ENCODE peak calls at places on chromosomes 5 and 9, in five cellular contexts. One of them, this sample, is unnamed.

GRCh38 chr5:23260621-23261020 is 246.8 kb upstream of the PRDM9 start:
- DNase-seq in activated CD8-positive, alpha-beta memory T cell treated with anti-CD3 and anti-CD28 coated beads for 4 hours: no peak
- DNase-seq in occipital lobe: no peak
- DNase-seq in activated naive CD8-positive, alpha-beta T cell treated with anti-CD3 and anti-CD28 coated beads, Interleukin-2, amount 10 ng/mL, durations not matched to agents 7 days and 5 days: no peak
- DNase-seq in aorta: no peak
- DNase-seq in this sample: no peak

GRCh38 chr5:10702040-10702629 is 58.9 kb downstream of the DAP start:
- DNase-seq in activated CD8-positive, alpha-beta memory T cell treated with anti-CD3 and anti-CD28 coated beads for 4 hours: no peak
- DNase-seq in occipital lobe: no peak
- DNase-seq in activated naive CD8-positive, alpha-beta T cell treated with anti-CD3 and anti-CD28 coated beads, Interleukin-2, amount 10 ng/mL, durations not matched to agents 7 days and 5 days: no peak
- DNase-seq in aorta: no peak
- DNase-seq in this sample: no peak

GRCh38 chr9:92877531-92878430 is at the start of gene ZNF484:
- DNase-seq in activated CD8-positive, alpha-beta memory T cell treated with anti-CD3 and anti-CD28 coated beads for 4 hours: peak
- DNase-seq in occipital lobe: peak
- DNase-seq in activated naive CD8-positive, alpha-beta T cell treated with anti-CD3 and anti-CD28 coated beads, Interleukin-2, amount 10 ng/mL, durations not matched to agents 7 days and 5 days: peak
- DNase-seq in aorta: peak
- DNase-seq in this sample: peak

GRCh38 chr5:111551569-111552275 is 39.4 kb upstream of the STARD4 start:
- DNase-seq in activated CD8-positive, alpha-beta memory T cell treated with anti-CD3 and anti-CD28 coated beads for 4 hours: no peak
- DNase-seq in occipital lobe: no peak
- DNase-seq in activated naive CD8-positive, alpha-beta T cell treated with anti-CD3 and anti-CD28 coated beads, Interleukin-2, amount 10 ng/mL, durations not matched to agents 7 days and 5 days: no peak
- DNase-seq in aorta: no peak
- DNase-seq in this sample: no peak

GRCh38 chr9:133982971-133983720 is 9.0 kb downstream of the VAV2 start:
- DNase-seq in activated CD8-positive, alpha-beta memory T cell treated with anti-CD3 and anti-CD28 coated beads for 4 hours: no peak
- DNase-seq in occipital lobe: no peak
- DNase-seq in activated naive CD8-positive, alpha-beta T cell treated with anti-CD3 and anti-CD28 coated beads, Interleukin-2, amount 10 ng/mL, durations not matched to agents 7 days and 5 days: no peak
- DNase-seq in aorta: peak
- DNase-seq in this sample: no peak

GRCh38 chr5:93402451-93402850 is 178.6 kb downstream of the NR2F1-AS1 start:
- DNase-seq in activated CD8-positive, alpha-beta memory T cell treated with anti-CD3 and anti-CD28 coated beads for 4 hours: no peak
- DNase-seq in occipital lobe: no peak
- DNase-seq in activated naive CD8-positive, alpha-beta T cell treated with anti-CD3 and anti-CD28 coated beads, Interleukin-2, amount 10 ng/mL, durations not matched to agents 7 days and 5 days: no peak
- DNase-seq in aorta: no peak
- DNase-seq in this sample: no peak

GRCh38 chr5:91443028-91443427 is 59.9 kb upstream of the ARRDC3 start:
- DNase-seq in activated CD8-positive, alpha-beta memory T cell treated with anti-CD3 and anti-CD28 coated beads for 4 hours: no peak
- DNase-seq in occipital lobe: no peak
- DNase-seq in activated naive CD8-positive, alpha-beta T cell treated with anti-CD3 and anti-CD28 coated beads, Interleukin-2, amount 10 ng/mL, durations not matched to agents 7 days and 5 days: no peak
- DNase-seq in aorta: no peak
- DNase-seq in this sample: no peak

GRCh38 chr5:111999286-111999685 is 242.3 kb upstream of the NREP start:
- DNase-seq in activated CD8-positive, alpha-beta memory T cell treated with anti-CD3 and anti-CD28 coated beads for 4 hours: no peak
- DNase-seq in occipital lobe: no peak
- DNase-seq in activated naive CD8-positive, alpha-beta T cell treated with anti-CD3 and anti-CD28 coated beads, Interleukin-2, amount 10 ng/mL, durations not matched to agents 7 days and 5 days: no peak
- DNase-seq in aorta: no peak
- DNase-seq in this sample: no peak

GRCh38 chr5:6466975-6467567 is 18.4 kb downstream of the UBE2QL1 start:
- DNase-seq in activated CD8-positive, alpha-beta memory T cell treated with anti-CD3 and anti-CD28 coated beads for 4 hours: no peak
- DNase-seq in occipital lobe: no peak
- DNase-seq in activated naive CD8-positive, alpha-beta T cell treated with anti-CD3 and anti-CD28 coated beads, Interleukin-2, amount 10 ng/mL, durations not matched to agents 7 days and 5 days: no peak
- DNase-seq in aorta: no peak
- DNase-seq in this sample: no peak

GRCh38 chr9:111925017-111925770 is 28.6 kb downstream of the UGCG start:
- DNase-seq in activated CD8-positive, alpha-beta memory T cell treated with anti-CD3 and anti-CD28 coated beads for 4 hours: no peak
- DNase-seq in occipital lobe: no peak
- DNase-seq in activated naive CD8-positive, alpha-beta T cell treated with anti-CD3 and anti-CD28 coated beads, Interleukin-2, amount 10 ng/mL, durations not matched to agents 7 days and 5 days: no peak
- DNase-seq in aorta: no peak
- DNase-seq in this sample: no peak

GRCh38 chr9:81183763-81184162 is 505.6 kb downstream of the TLE1 start:
- DNase-seq in activated CD8-positive, alpha-beta memory T cell treated with anti-CD3 and anti-CD28 coated beads for 4 hours: no peak
- DNase-seq in occipital lobe: no peak
- DNase-seq in activated naive CD8-positive, alpha-beta T cell treated with anti-CD3 and anti-CD28 coated beads, Interleukin-2, amount 10 ng/mL, durations not matched to agents 7 days and 5 days: no peak
- DNase-seq in aorta: no peak
- DNase-seq in this sample: no peak

GRCh38 chr5:62729662-62730061 is 151.0 kb downstream of the LRRC70 start:
- DNase-seq in activated CD8-positive, alpha-beta memory T cell treated with anti-CD3 and anti-CD28 coated beads for 4 hours: no peak
- DNase-seq in occipital lobe: no peak
- DNase-seq in activated naive CD8-positive, alpha-beta T cell treated with anti-CD3 and anti-CD28 coated beads, Interleukin-2, amount 10 ng/mL, durations not matched to agents 7 days and 5 days: no peak
- DNase-seq in aorta: no peak
- DNase-seq in this sample: no peak

GRCh38 chr9:22103650-22104575 is 94.8 kb upstream of the CDKN2B start:
- DNase-seq in activated CD8-positive, alpha-beta memory T cell treated with anti-CD3 and anti-CD28 coated beads for 4 hours: no peak
- DNase-seq in occipital lobe: no peak
- DNase-seq in activated naive CD8-positive, alpha-beta T cell treated with anti-CD3 and anti-CD28 coated beads, Interleukin-2, amount 10 ng/mL, durations not matched to agents 7 days and 5 days: no peak
- DNase-seq in aorta: no peak
- DNase-seq in this sample: no peak

GRCh38 chr5:177600458-177601018 is 606 bp downstream of the B4GALT7 start:
- DNase-seq in activated CD8-positive, alpha-beta memory T cell treated with anti-CD3 and anti-CD28 coated beads for 4 hours: no peak
- DNase-seq in occipital lobe: no peak
- DNase-seq in activated naive CD8-positive, alpha-beta T cell treated with anti-CD3 and anti-CD28 coated beads, Interleukin-2, amount 10 ng/mL, durations not matched to agents 7 days and 5 days: no peak
- DNase-seq in aorta: no peak
- DNase-seq in this sample: no peak

GRCh38 chr9:22147818-22148573 is 138.9 kb upstream of the CDKN2B start:
- DNase-seq in activated CD8-positive, alpha-beta memory T cell treated with anti-CD3 and anti-CD28 coated beads for 4 hours: no peak
- DNase-seq in occipital lobe: peak
- DNase-seq in activated naive CD8-positive, alpha-beta T cell treated with anti-CD3 and anti-CD28 coated beads, Interleukin-2, amount 10 ng/mL, durations not matched to agents 7 days and 5 days: no peak
- DNase-seq in aorta: no peak
- DNase-seq in this sample: no peak

GRCh38 chr5:95862636-95863382 is 40.3 kb upstream of the GLRX start:
- DNase-seq in activated CD8-positive, alpha-beta memory T cell treated with anti-CD3 and anti-CD28 coated beads for 4 hours: no peak
- DNase-seq in occipital lobe: no peak
- DNase-seq in activated naive CD8-positive, alpha-beta T cell treated with anti-CD3 and anti-CD28 coated beads, Interleukin-2, amount 10 ng/mL, durations not matched to agents 7 days and 5 days: no peak
- DNase-seq in aorta: no peak
- DNase-seq in this sample: no peak

GRCh38 chr5:144205141-144205551 is 34.5 kb downstream of the KCTD16 start:
- DNase-seq in activated CD8-positive, alpha-beta memory T cell treated with anti-CD3 and anti-CD28 coated beads for 4 hours: no peak
- DNase-seq in occipital lobe: no peak
- DNase-seq in activated naive CD8-positive, alpha-beta T cell treated with anti-CD3 and anti-CD28 coated beads, Interleukin-2, amount 10 ng/mL, durations not matched to agents 7 days and 5 days: no peak
- DNase-seq in aorta: peak
- DNase-seq in this sample: no peak

GRCh38 chr9:87343816-87344438 is 153.7 kb upstream of the DAPK1 start:
- DNase-seq in activated CD8-positive, alpha-beta memory T cell treated with anti-CD3 and anti-CD28 coated beads for 4 hours: no peak
- DNase-seq in occipital lobe: no peak
- DNase-seq in activated naive CD8-positive, alpha-beta T cell treated with anti-CD3 and anti-CD28 coated beads, Interleukin-2, amount 10 ng/mL, durations not matched to agents 7 days and 5 days: no peak
- DNase-seq in aorta: no peak
- DNase-seq in this sample: no peak

GRCh38 chr5:33194914-33195313 is 245.9 kb upstream of the TARS1 start:
- DNase-seq in activated CD8-positive, alpha-beta memory T cell treated with anti-CD3 and anti-CD28 coated beads for 4 hours: no peak
- DNase-seq in occipital lobe: no peak
- DNase-seq in activated naive CD8-positive, alpha-beta T cell treated with anti-CD3 and anti-CD28 coated beads, Interleukin-2, amount 10 ng/mL, durations not matched to agents 7 days and 5 days: no peak
- DNase-seq in aorta: no peak
- DNase-seq in this sample: no peak

This sample was measured in anterior cingulate cortex.